ENCODE peak calls at places on chromosomes 5 and 9, in five cellular contexts. J, V, Z, Y and O are unnamed samples.

GRCh38 chr5:147551677-147552076 is 41.8 kb upstream of the DPYSL3 start:
- DNase-seq in J (no peak), V (peak; percentile 31), Z (no peak), Y (no peak), O (no peak)

GRCh38 chr9:93028448-93029006 is 30.0 kb upstream of the SUSD3 start:
- DNase-seq in J (no peak), V (no peak), Z (no peak), Y (peak; percentile 84), O (peak; percentile 87)

GRCh38 chr9:68416891-68417570 is 60.6 kb downstream of the PGM5 start:
- DNase-seq in J (peak; percentile 2), V (no peak), Z (no peak), Y (no peak), O (no peak)

GRCh38 chr9:16074962-16075361 is 522.1 kb downstream of the CCDC171 start:
- DNase-seq in J (no peak), V (peak; percentile 71), Z (no peak), Y (no peak), O (no peak)

GRCh38 chr5:178667109-178667508 is 40.3 kb upstream of the CLK4 start:
- DNase-seq in J (no peak), V (no peak), Z (peak; percentile 61), Y (no peak), O (no peak)

GRCh38 chr5:11904270-11904906 is at the start of gene CTNND2:
- DNase-seq in J (peak; percentile 20), V (no peak), Z (peak; percentile 79), Y (no peak), O (no peak)

GRCh38 chr9:137074657-137075274 is 2.6 kb upstream of the UAP1L1 start:
- DNase-seq in J (no peak), V (no peak), Z (no peak), Y (no peak), O (no peak)

GRCh38 chr9:13896047-13896446 is 417.9 kb downstream of the NFIB start:
- DNase-seq in J (peak; percentile 28), V (no peak), Z (no peak), Y (no peak), O (no peak)

GRCh38 chr5:154356256-154356655 is 89.5 kb upstream of the SAP30L start:
- DNase-seq in J (peak; percentile 32), V (peak; percentile 51), Z (no peak), Y (no peak), O (no peak)

GRCh38 chr5:73903169-73903568 is 277.2 kb downstream of the ARHGEF28 start:
- DNase-seq in J (no peak), V (no peak), Z (no peak), Y (no peak), O (no peak)

GRCh38 chr5:88882321-88883038 is 504 bp downstream of the MEF2C start:
- DNase-seq in J (no peak), V (peak; percentile 4), Z (no peak), Y (no peak), O (no peak)

GRCh38 chr9:127722055-127722454 is 6.2 kb downstream of the TTC16 start:
- DNase-seq in J (no peak), V (no peak), Z (no peak), Y (no peak), O (no peak)

GRCh38 chr5:68343421-68343826 is 127.9 kb downstream of the PIK3R1 start:
- DNase-seq in J (peak; percentile 98), V (peak; percentile 81), Z (no peak), Y (no peak), O (peak; percentile 1)

GRCh38 chr9:137305788-137306545 is 3.9 kb upstream of the NRARP start:
- DNase-seq in J (no peak), V (no peak), Z (peak; percentile 69), Y (no peak), O (no peak)

GRCh38 chr5:10421841-10422691 is 19.6 kb upstream of the ROPN1L start:
- DNase-seq in J (no peak), V (no peak), Z (no peak), Y (no peak), O (no peak)

GRCh38 chr9:115250646-115251045 is 132.7 kb upstream of the TNC start:
- DNase-seq in J (peak; percentile 98), V (peak; percentile 98), Z (no peak), Y (no peak), O (no peak)

GRCh38 chr5:27450607-27451006 is 412.2 kb upstream of the CDH9 start:
- DNase-seq in J (peak; percentile 21), V (peak; percentile 4), Z (no peak), Y (no peak), O (no peak)

GRCh38 chr9:26292943-26293342 is 599.7 kb downstream of the CAAP1 start:
- DNase-seq in J (peak; percentile 45), V (peak; percentile 52), Z (no peak), Y (no peak), O (no peak)

GRCh38 chr9:18493361-18494015 is 19.5 kb downstream of the ADAMTSL1 start:
- DNase-seq in J (no peak), V (peak; percentile 45), Z (no peak), Y (no peak), O (no peak)

GRCh38 chr5:67319935-67320725 is 123.5 kb upstream of the CD180 start:
- DNase-seq in J (peak; percentile 47), V (peak; percentile 40), Z (no peak), Y (no peak), O (no peak)

GRCh38 chr5:126016256-126016655 is 407.0 kb upstream of the GRAMD2B start:
- DNase-seq in J (no peak), V (no peak), Z (no peak), Y (no peak), O (no peak)

GRCh38 chr5:34944460-34945047 is 15.2 kb downstream of the DNAJC21 start:
- DNase-seq in J (no peak), V (no peak), Z (no peak), Y (no peak), O (no peak)

GRCh38 chr5:32777733-32778132 is 66.6 kb downstream of the NPR3 start:
- DNase-seq in J (no peak), V (no peak), Z (no peak), Y (no peak), O (no peak)

GRCh38 chr9:107437716-107438115 is 51.9 kb downstream of the KLF4 start:
- DNase-seq in J (no peak), V (no peak), Z (no peak), Y (no peak), O (no peak)

GRCh38 chr9:121073038-121073437 is 1.7 kb upstream of the CNTRL start:
- DNase-seq in J (peak; percentile 71), V (peak; percentile 47), Z (no peak), Y (no peak), O (no peak)

GRCh38 chr5:135269224-135269623 is 129.8 kb downstream of the MACROH2A1 start:
- DNase-seq in J (no peak), V (peak; percentile 66), Z (no peak), Y (no peak), O (no peak)

DNA sequence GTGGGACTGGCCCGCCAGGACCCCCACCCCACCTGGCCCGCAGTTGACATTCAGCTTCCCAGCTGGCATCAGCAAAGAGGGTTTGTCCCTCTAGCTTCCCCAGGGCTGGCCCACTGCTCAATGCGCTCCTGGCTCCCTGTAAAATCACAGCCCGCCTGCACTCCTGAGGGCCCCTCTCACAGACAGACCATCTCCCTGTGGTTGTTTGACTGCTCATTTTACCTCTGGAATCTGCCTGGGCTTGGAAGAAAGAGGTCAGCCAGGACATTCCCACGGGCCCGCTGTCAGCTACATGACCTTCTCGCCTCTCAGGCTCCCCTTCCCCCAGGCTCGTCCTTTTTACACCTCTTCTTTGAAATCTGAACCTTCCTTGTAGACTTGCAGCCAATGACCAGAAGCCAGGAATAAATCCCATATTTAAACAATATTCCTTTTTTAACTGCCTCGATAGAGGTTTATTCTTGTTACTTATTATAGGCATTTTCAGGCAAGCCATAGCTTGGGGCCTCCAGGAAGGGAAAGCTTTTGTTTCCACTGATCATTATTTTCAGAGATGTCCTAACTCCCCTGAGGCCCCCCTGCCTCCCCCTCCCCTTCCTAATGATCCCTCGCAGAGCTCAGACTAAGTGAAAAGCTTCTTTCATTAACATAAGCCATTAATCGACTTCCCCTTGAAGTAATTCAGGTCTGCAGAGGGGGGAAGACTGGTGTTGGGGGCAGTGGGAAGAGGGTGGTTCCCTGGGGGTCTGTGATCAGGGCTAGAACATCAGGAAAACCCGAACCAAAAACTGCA is 76.3 kb upstream of the IQGAP2 start:
- DNase-seq in J (no peak), V (no peak), Z (peak; percentile 52), Y (no peak), O (no peak)
- H3K4me1 ChIP-seq in J (no peaks in the 10 kb centered on the region), V (no peaks in the 10 kb centered on the region), Z (peaks cover 7% of the 10 kb centered on the region), Y (peaks cover 64% of the 10 kb centered on the region), O (peaks cover 74% of the 10 kb centered on the region)

GRCh38 chr5:177524941-177525655 is 8.3 kb upstream of the DDX41 start:
- DNase-seq in J (no peak), V (no peak), Z (no peak), Y (no peak), O (no peak)

GRCh38 chr5:177526191-177526590 is 9.4 kb upstream of the DDX41 start:
- DNase-seq in J (no peak), V (no peak), Z (no peak), Y (no peak), O (no peak)

GRCh38 chr5:177528631-177529030 is 11.9 kb upstream of the DDX41 start:
- DNase-seq in J (no peak), V (no peak), Z (no peak), Y (no peak), O (no peak)

GRCh38 chr5:177527595-177527994 is 10.8 kb upstream of the DDX41 start:
- DNase-seq in J (no peak), V (no peak), Z (no peak), Y (no peak), O (no peak)

DNA sequence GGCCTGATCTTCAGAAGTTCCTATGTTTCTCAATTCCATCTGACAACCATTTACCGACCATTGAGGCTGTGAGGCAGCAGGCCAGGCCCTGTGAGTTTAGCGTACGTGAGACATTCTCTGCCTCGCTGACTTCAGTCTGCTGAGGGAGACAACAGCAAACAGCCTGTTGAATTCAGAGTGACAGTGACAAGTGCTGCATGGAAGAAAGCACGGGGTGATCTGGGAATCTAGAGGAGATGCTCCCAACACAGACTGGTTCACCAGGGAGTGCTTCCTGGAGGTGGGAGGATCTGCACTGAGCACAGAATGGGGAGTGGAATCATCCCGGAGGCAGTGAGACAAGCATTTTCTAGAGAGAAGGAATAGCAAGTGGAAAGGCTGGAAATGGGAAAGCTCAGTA is 10.0 kb upstream of the DDX41 start:
- DNase-seq in J (no peak), V (no peak), Z (no peak), Y (no peak), O (no peak)
- H3K27ac ChIP-seq in J (no peak overlapping the region), V (no peak overlapping the region), Z (no peak overlapping the region), Y (no peak overlapping the region), O (no peak overlapping the region)

GRCh38 chr5:112525217-112525616 is 106.1 kb upstream of the EPB41L4A start:
- DNase-seq in J (no peak), V (no peak), Z (no peak), Y (no peak), O (no peak)
- H3K36me3 ChIP-seq in J (no peaks in the 10 kb centered on the region), V (no peaks in the 10 kb centered on the region), Z (no peaks in the 10 kb centered on the region), Y (no peaks in the 10 kb centered on the region), O (no peaks in the 10 kb centered on the region)

DNA sequence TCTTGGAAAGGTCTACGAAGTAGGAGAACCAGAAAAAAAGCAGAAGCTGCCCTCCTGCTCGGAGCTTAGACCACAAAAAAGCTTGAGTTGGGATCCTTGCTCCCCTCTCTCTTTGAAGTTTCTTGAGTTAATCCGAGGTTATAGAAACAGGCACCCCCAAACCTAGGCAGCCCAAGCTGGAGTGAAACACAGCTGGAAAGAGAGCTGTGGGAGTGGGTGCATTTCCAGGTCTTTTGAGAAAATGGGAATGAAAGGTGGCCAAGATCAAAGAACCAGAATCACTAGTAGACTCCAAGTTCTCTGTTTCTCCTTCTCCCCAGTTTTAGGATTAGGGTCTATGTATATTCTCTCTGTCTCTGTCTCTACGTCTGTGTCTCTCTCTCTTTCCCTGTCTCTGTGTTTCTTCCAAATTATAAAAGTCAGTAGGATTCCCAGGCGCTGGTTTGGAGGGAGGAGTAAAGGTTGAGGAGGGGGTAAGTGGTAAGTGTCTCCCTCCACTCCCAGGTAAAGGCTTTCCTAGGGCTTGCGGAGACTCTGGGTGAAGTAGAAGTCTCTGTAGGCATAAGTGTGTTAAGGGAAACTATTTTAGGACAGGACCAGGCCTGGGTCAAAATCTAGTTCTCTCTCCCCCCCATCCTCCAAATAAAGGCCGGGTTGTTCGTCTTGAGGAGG is 2.9 kb downstream of the LHX2 start:
- DNase-seq in J (no peak), V (no peak), Z (no peak), Y (no peak), O (no peak)
- H3K4me1 ChIP-seq in J (peaks cover 8% of the 10 kb centered on the region), V (peaks cover 2% of the 10 kb centered on the region), Z (no peaks in the 10 kb centered on the region), Y (peaks cover 40% of the 10 kb centered on the region), O (peaks cover 28% of the 10 kb centered on the region)